ENCODE peak calls at places on chromosomes 16 and 17, in seven cellular contexts. A is stimulated activated CD4-positive, alpha-beta T cell treated with anti-CD3 and anti-CD28 coated beads, Interleukin-12 subunit alpha, Interleukin-12 subunit beta, amount 100 ng/mL, for 48 hours; U is mucosa of descending colon; G is NCI-H460; B is effector memory CD4-positive, alpha-beta T cell; F is CD8-positive, alpha-beta T cell; J is non-pigmented ciliary epithelial cell. P is an unnamed sample.

GRCh38 chr17:2238432-2239169 is 65.0 kb downstream of the SMG6 start:
- DNase-seq in A (no peak), U (no peak), G (no peak), B (no peak), F (no peak), J (no peak), P (no peak)

GRCh38 chr16:61730997-61731396 is 305.2 kb downstream of the CDH8 start:
- DNase-seq in A (no peak), U (no peak), G (no peak), B (no peak), F (no peak), J (no peak), P (no peak)

GRCh38 chr17:81046131-81046769 is 11.3 kb downstream of the BAIAP2 start:
- DNase-seq in A (no peak), U (no peak), G (no peak), B (no peak), F (no peak), J (no peak), P (no peak)

GRCh38 chr17:80738987-80739730 is 194.5 kb downstream of the RPTOR start:
- DNase-seq in A (no peak), U (no peak), G (no peak), B (no peak), F (no peak), J (no peak), P (no peak)

GRCh38 chr17:50047488-50048126 is 8.3 kb upstream of the ITGA3 start:
- DNase-seq in A (no peak), U (peak; percentile 25), G (no peak), B (no peak), F (no peak), J (no peak), P (no peak)

GRCh38 chr17:47694818-47695663 is 1.1 kb downstream of the TBKBP1 start:
- DNase-seq in A (no peak), U (peak; percentile 79), G (no peak), B (no peak), F (no peak), J (no peak), P (no peak)

GRCh38 chr16:13936596-13937081 is 16.7 kb downstream of the ERCC4 start:
- DNase-seq in A (no peak), U (no peak), G (peak; percentile 33), B (no peak), F (no peak), J (peak; percentile 15), P (no peak)

GRCh38 chr17:49887086-49887743 is 39.3 kb upstream of the TAC4 start:
- DNase-seq in A (no peak), U (no peak), G (no peak), B (no peak), F (no peak), J (no peak), P (no peak)

GRCh38 chr17:65027305-65027704 is 29.2 kb downstream of the GNA13 start:
- DNase-seq in A (peak; percentile 35), U (no peak), G (peak; percentile 26), B (peak; percentile 45), F (peak; percentile 54), J (peak; percentile 49), P (no peak)

GRCh38 chr16:14284371-14284770 is 213.3 kb downstream of the MRTFB start:
- DNase-seq in A (no peak), U (no peak), G (no peak), B (no peak), F (no peak), J (no peak), P (no peak)

GRCh38 chr17:55492951-55493350 is 18.3 kb downstream of the SMIM36 start:
- DNase-seq in A (no peak), U (no peak), G (no peak), B (no peak), F (no peak), J (no peak), P (no peak)

GRCh38 chr17:9115446-9116265 is 94.3 kb downstream of the NTN1 start:
- DNase-seq in A (peak; percentile 28), U (peak; percentile 64), G (peak; percentile 47), B (no peak), F (peak; percentile 51), J (peak; percentile 14), P (no peak)

GRCh38 chr16:50444546-50444945 is 75.8 kb upstream of the BRD7 start:
- DNase-seq in A (no peak), U (no peak), G (no peak), B (no peak), F (no peak), J (no peak), P (no peak)

GRCh38 chr17:46984341-46984740 is 5.3 kb upstream of the RPRML start:
- DNase-seq in A (no peak), U (no peak), G (no peak), B (no peak), F (no peak), J (no peak), P (peak; percentile 33)

GRCh38 chr16:80569440-80570105 is 28.8 kb downstream of the DYNLRB2 start:
- DNase-seq in A (peak; percentile 76), U (no peak), G (no peak), B (no peak), F (peak; percentile 57), J (peak; percentile 61), P (peak; percentile 60)

GRCh38 chr16:11256657-11257130 is 690 bp upstream of the SOCS1 start:
- DNase-seq in A (no peak), U (no peak), G (peak; percentile 11), B (peak; percentile 31), F (no peak), J (no peak), P (peak; percentile 69)

GRCh38 chr17:2808367-2809335 is 12.4 kb downstream of the RAP1GAP2 start:
- DNase-seq in A (no peak), U (no peak), G (no peak), B (no peak), F (no peak), J (no peak), P (no peak)

GRCh38 chr17:21513012-21513570 is 136.9 kb downstream of the KCNJ12 start:
- DNase-seq in A (peak; percentile 69), U (peak; percentile 71), G (peak; percentile 69), B (peak; percentile 68), F (peak; percentile 76), J (peak; percentile 23), P (peak; percentile 70)

GRCh38 chr16:76199681-76200210 is 77.5 kb upstream of the CNTNAP4 start:
- DNase-seq in A (no peak), U (no peak), G (no peak), B (no peak), F (no peak), J (no peak), P (no peak)

GRCh38 chr17:78919816-78920516 is 5.2 kb downstream of the TIMP2 start:
- DNase-seq in A (no peak), U (no peak), G (no peak), B (no peak), F (no peak), J (no peak), P (no peak)

GRCh38 chr16:3274490-3274889 is 8.8 kb upstream of the ZNF263 start:
- DNase-seq in A (no peak), U (no peak), G (no peak), B (no peak), F (no peak), J (no peak), P (no peak)

GRCh38 chr17:2595200-2595599 is 1.7 kb downstream of the PAFAH1B1 start:
- DNase-seq in A (no peak), U (no peak), G (no peak), B (no peak), F (no peak), J (no peak), P (no peak)

GRCh38 chr17:2337152-2337810 is at the start of gene SGSM2:
- DNase-seq in A (no peak), U (peak; percentile 82), G (no peak), B (peak; percentile 66), F (peak; percentile 73), J (no peak), P (peak; percentile 23)